ENCODE peak calls at places on chromosomes 13 and 19, in ten cellular contexts. C, H, U, K, P, S, Z, Y, R and A are unnamed samples.

GRCh38 chr13:26946675-26947342 is 186.2 kb upstream of the GPR12 start:
- DNase-seq in C (no peak), H (no peak), U (peak; percentile 70), K (peak; percentile 87), P (peak; percentile 73), S (peak; percentile 75), Z (peak; percentile 32), Y (no peak), R (peak; percentile 19), A (no peak)

GRCh38 chr13:45413826-45414312 is 4.3 kb downstream of the SLC25A30 start:
- DNase-seq in C (no peak), H (no peak), U (no peak), K (peak; percentile 69), P (no peak), S (no peak), Z (peak; percentile 12), Y (no peak), R (no peak), A (no peak)

GRCh38 chr13:75825599-75825998 is 189.5 kb downstream of the LMO7 start:
- DNase-seq in C (no peak), H (no peak), U (no peak), K (no peak), P (no peak), S (no peak), Z (no peak), Y (no peak), R (no peak), A (no peak)

GRCh38 chr19:3986260-3987041 is 1.2 kb upstream of the EEF2 start:
- DNase-seq in C (peak; percentile 67), H (peak; percentile 77), U (peak; percentile 74), K (peak; percentile 89), P (peak; percentile 73), S (peak; percentile 74), Z (peak; percentile 52), Y (peak; percentile 67), R (peak; percentile 61), A (peak; percentile 57)

GRCh38 chr13:49098198-49098597 is 121.9 kb upstream of the MLNR start:
- DNase-seq in C (peak; percentile 69), H (no peak), U (peak; percentile 75), K (no peak), P (peak; percentile 99), S (no peak), Z (peak; percentile 99), Y (no peak), R (peak; percentile 30), A (no peak)

GRCh38 chr19:19490247-19490968 is 24.9 kb downstream of the TSSK6 start:
- DNase-seq in C (peak; percentile 83), H (peak; percentile 88), U (peak; percentile 83), K (peak; percentile 98), P (peak; percentile 82), S (peak; percentile 87), Z (peak; percentile 60), Y (peak; percentile 85), R (peak; percentile 72), A (peak; percentile 68)

GRCh38 chr13:52651880-52652169 is 811 bp upstream of the SUGT1 start:
- DNase-seq in C (no peak), H (no peak), U (no peak), K (no peak), P (no peak), S (no peak), Z (no peak), Y (no peak), R (no peak), A (no peak)

GRCh38 chr13:107450426-107450825 is 764.9 kb downstream of the LIG4 start:
- DNase-seq in C (no peak), H (no peak), U (no peak), K (no peak), P (peak; percentile 35), S (no peak), Z (no peak), Y (no peak), R (no peak), A (no peak)

GRCh38 chr13:30340367-30341184 is 33.2 kb upstream of the KATNAL1 start:
- DNase-seq in C (peak; percentile 86), H (peak; percentile 34), U (peak; percentile 58), K (peak; percentile 88), P (peak; percentile 89), S (no peak), Z (peak; percentile 79), Y (no peak), R (peak; percentile 60), A (no peak)

GRCh38 chr13:19062019-19062646 is 119.5 kb downstream of the TUBA3C start:
- DNase-seq in C (no peak), H (no peak), U (no peak), K (no peak), P (no peak), S (no peak), Z (no peak), Y (no peak), R (no peak), A (no peak)

GRCh38 chr13:19061278-19061677 is 120.3 kb downstream of the TUBA3C start:
- DNase-seq in C (no peak), H (no peak), U (no peak), K (no peak), P (no peak), S (no peak), Z (no peak), Y (no peak), R (no peak), A (no peak)

GRCh38 chr13:19060311-19061002 is 121.2 kb downstream of the TUBA3C start:
- DNase-seq in C (no peak), H (no peak), U (no peak), K (no peak), P (no peak), S (no peak), Z (no peak), Y (no peak), R (no peak), A (no peak)

GRCh38 chr13:19059016-19059780 is 122.4 kb downstream of the TUBA3C start:
- DNase-seq in C (no peak), H (no peak), U (no peak), K (no peak), P (no peak), S (no peak), Z (no peak), Y (no peak), R (no peak), A (no peak)

GRCh38 chr13:19062801-19063200 is 118.8 kb downstream of the TUBA3C start:
- DNase-seq in C (no peak), H (no peak), U (no peak), K (no peak), P (no peak), S (no peak), Z (no peak), Y (no peak), R (no peak), A (no peak)
- H3K4me3 ChIP-seq in C (no peak overlapping the region), H (no peak overlapping the region), U (no peak overlapping the region), K (no peak overlapping the region), P (no peak overlapping the region), S (no peak overlapping the region), Z (no peak overlapping the region), Y (no peak overlapping the region), R (no peak overlapping the region), A (no peak overlapping the region)

GRCh38 chr19:5076440-5077208 is 107.7 kb downstream of the KDM4B start:
- DNase-seq in C (no peak), H (no peak), U (no peak), K (no peak), P (no peak), S (no peak), Z (no peak), Y (no peak), R (no peak), A (no peak)

GRCh38 chr19:5073153-5073844 is 104.4 kb downstream of the KDM4B start:
- DNase-seq in C (no peak), H (no peak), U (no peak), K (no peak), P (no peak), S (no peak), Z (no peak), Y (no peak), R (no peak), A (no peak)

GRCh38 chr19:5075603-5076002 is 106.7 kb downstream of the KDM4B start:
- DNase-seq in C (no peak), H (no peak), U (no peak), K (no peak), P (no peak), S (no peak), Z (no peak), Y (no peak), R (no peak), A (no peak)

GRCh38 chr19:5074830-5075394 is 106.0 kb downstream of the KDM4B start:
- DNase-seq in C (no peak), H (no peak), U (no peak), K (no peak), P (no peak), S (no peak), Z (no peak), Y (no peak), R (no peak), A (no peak)

GRCh38 chr19:5074418-5074817 is 105.5 kb downstream of the KDM4B start:
- DNase-seq in C (no peak), H (no peak), U (no peak), K (no peak), P (no peak), S (no peak), Z (no peak), Y (no peak), R (no peak), A (no peak)
- TF ChIP-seq CTCF in C (no peak), H (no peak), U (no peak), K (no peak), P (no peak), S (no peak), Z (no peak), Y (no peak), R (no peak), A (no peak)

DNA sequence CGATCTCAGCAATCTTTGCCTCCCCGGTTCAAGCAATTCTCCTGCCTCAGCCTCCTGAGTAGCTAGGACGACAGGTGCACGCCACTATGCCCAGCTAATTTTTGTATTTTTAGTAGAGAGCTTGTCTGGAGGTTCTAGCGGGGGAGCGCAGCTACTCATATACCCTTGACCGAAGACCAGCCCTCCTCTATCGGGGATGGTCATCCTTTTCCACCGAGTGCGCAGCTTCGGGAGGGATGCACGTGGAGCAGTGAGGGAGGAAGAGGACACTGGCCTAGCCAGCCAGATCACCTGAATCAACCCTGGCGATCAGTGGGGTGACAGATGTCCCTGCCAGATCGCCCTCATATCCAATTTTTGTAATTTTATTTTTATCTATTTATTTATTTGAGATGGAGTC is 6.8 kb downstream of the SLC7A9 start:
- DNase-seq in C (no peak), H (no peak), U (no peak), K (no peak), P (no peak), S (no peak), Z (no peak), Y (no peak), R (peak; percentile 0), A (no peak)
- H3K36me3 ChIP-seq in C (no peaks in the 10 kb centered on the region), H (no peaks in the 10 kb centered on the region), U (no peaks in the 10 kb centered on the region), K (no peaks in the 10 kb centered on the region), P (no peaks in the 10 kb centered on the region), S (no peaks in the 10 kb centered on the region), Z (no peaks in the 10 kb centered on the region), Y (no peaks in the 10 kb centered on the region), R (no peaks in the 10 kb centered on the region), A (no peaks in the 10 kb centered on the region)

DNA sequence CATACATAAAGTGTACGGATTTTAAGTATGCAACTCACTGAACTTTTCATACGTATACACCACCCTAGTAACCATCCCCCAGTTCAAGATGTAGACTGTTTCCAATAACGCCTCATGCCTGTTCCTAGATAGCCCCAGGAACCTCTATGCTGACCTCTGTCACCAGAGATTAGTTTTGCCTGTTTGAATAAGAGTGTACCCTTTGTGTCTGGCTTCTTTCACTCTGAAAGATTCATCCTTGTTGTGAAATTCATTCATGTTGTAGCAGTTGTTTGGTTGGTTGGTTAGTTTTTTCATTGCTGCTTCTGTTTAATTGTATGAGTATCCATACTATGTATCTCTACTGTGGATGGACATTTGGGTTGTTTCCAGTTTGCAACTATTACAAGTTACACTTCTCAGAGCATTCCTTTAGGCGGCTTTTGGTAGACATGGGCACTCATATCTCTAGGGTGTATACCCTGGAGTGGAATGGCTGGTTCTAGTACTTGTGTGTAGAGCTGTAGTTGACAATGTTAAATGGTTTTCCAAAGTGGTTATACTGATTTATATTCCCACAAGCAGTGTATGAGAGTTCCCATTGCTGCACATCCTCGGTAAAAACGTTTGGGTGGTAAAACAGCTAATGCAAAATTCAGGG is 1.6 kb downstream of the RNASEH2B start:
- DNase-seq in C (no peak), H (no peak), U (peak; percentile 19), K (peak; percentile 86), P (no peak), S (peak; percentile 39), Z (no peak), Y (no peak), R (no peak), A (no peak)
- H3K4me3 ChIP-seq in C (peak overlapping the region; percentile 78), H (no peak overlapping the region), U (peak overlapping the region; percentile 84), K (peak overlapping the region; percentile 86), P (no peak overlapping the region), S (peak overlapping the region; percentile 65), Z (peak overlapping the region; percentile 73), Y (no peak overlapping the region), R (peak overlapping the region; percentile 87), A (peak overlapping the region; percentile 76)